ENCODE peak calls at places on chromosomes 6 and 20, in five cellular contexts. L, N, J, M and K are unnamed samples.

GRCh38 chr20:39775110-39775509 is 813.0 kb downstream of the DHX35 start:
- DNase-seq in L (peak), N (no peak), J (peak), M (peak), K (no peak)

GRCh38 chr6:161117329-161117707 is 125.7 kb downstream of the MAP3K4 start:
- DNase-seq in L (no peak), N (no peak), J (no peak), M (no peak), K (no peak)

GRCh38 chr6:15358579-15359327 is 112.9 kb downstream of the JARID2 start:
- DNase-seq in L (peak), N (no peak), J (no peak), M (no peak), K (no peak)

GRCh38 chr20:15362849-15363248 is 1025.4 kb upstream of the FLRT3 start:
- DNase-seq in L (no peak), N (no peak), J (no peak), M (no peak), K (no peak)

GRCh38 chr20:48928832-48929725 is 7.6 kb downstream of the ARFGEF2 start:
- DNase-seq in L (no peak), N (no peak), J (no peak), M (peak), K (no peak)

GRCh38 chr6:152720964-152721363 is 23.3 kb downstream of the MYCT1 start:
- DNase-seq in L (no peak), N (no peak), J (no peak), M (peak), K (no peak)

GRCh38 chr20:19423097-19423891 is 210.9 kb downstream of the SLC24A3 start:
- DNase-seq in L (no peak), N (no peak), J (no peak), M (no peak), K (no peak)

GRCh38 chr6:168132531-168133184 is 53.6 kb upstream of the FRMD1 start:
- DNase-seq in L (peak), N (no peak), J (peak), M (peak), K (no peak)

GRCh38 chr6:152301021-152301805 is 335.9 kb downstream of the SYNE1 start:
- DNase-seq in L (peak), N (no peak), J (no peak), M (peak), K (no peak)

GRCh38 chr6:32772656-32773055 is 9.3 kb upstream of the HLA-DQB2 start:
- DNase-seq in L (no peak), N (no peak), J (no peak), M (no peak), K (no peak)

GRCh38 chr6:30830438-30830837 is 53.9 kb upstream of the DDR1 start:
- DNase-seq in L (no peak), N (no peak), J (no peak), M (no peak), K (no peak)

GRCh38 chr6:37495199-37495913 is 4.3 kb downstream of the CCDC167 start:
- DNase-seq in L (no peak), N (peak), J (no peak), M (no peak), K (no peak)

GRCh38 chr6:146598785-146599405 is at the start of gene ADGB:
- DNase-seq in L (peak), N (no peak), J (peak), M (peak), K (no peak)

GRCh38 chr20:18984238-18985200 is 170.9 kb downstream of the SCP2D1 start:
- DNase-seq in L (no peak), N (peak), J (no peak), M (no peak), K (no peak)

GRCh38 chr6:169666441-169666840 is 35.4 kb downstream of the WDR27 start:
- DNase-seq in L (no peak), N (no peak), J (no peak), M (no peak), K (no peak)

GRCh38 chr20:57189713-57190112 is 76.7 kb downstream of the BMP7 start:
- DNase-seq in L (no peak), N (no peak), J (no peak), M (no peak), K (no peak)

GRCh38 chr20:32159766-32160221 is 47.7 kb downstream of the PLAGL2 start:
- DNase-seq in L (no peak), N (no peak), J (no peak), M (no peak), K (no peak)

GRCh38 chr20:32190608-32191415 is 16.7 kb downstream of the PLAGL2 start:
- DNase-seq in L (no peak), N (no peak), J (no peak), M (no peak), K (no peak)

GRCh38 chr6:56357616-56358373 is 110.4 kb upstream of the COL21A1 start:
- DNase-seq in L (peak), N (no peak), J (no peak), M (peak), K (no peak)

GRCh38 chr20:12053348-12053747 is 135.7 kb downstream of the BTBD3 start:
- DNase-seq in L (peak), N (no peak), J (no peak), M (peak), K (no peak)

DNA sequence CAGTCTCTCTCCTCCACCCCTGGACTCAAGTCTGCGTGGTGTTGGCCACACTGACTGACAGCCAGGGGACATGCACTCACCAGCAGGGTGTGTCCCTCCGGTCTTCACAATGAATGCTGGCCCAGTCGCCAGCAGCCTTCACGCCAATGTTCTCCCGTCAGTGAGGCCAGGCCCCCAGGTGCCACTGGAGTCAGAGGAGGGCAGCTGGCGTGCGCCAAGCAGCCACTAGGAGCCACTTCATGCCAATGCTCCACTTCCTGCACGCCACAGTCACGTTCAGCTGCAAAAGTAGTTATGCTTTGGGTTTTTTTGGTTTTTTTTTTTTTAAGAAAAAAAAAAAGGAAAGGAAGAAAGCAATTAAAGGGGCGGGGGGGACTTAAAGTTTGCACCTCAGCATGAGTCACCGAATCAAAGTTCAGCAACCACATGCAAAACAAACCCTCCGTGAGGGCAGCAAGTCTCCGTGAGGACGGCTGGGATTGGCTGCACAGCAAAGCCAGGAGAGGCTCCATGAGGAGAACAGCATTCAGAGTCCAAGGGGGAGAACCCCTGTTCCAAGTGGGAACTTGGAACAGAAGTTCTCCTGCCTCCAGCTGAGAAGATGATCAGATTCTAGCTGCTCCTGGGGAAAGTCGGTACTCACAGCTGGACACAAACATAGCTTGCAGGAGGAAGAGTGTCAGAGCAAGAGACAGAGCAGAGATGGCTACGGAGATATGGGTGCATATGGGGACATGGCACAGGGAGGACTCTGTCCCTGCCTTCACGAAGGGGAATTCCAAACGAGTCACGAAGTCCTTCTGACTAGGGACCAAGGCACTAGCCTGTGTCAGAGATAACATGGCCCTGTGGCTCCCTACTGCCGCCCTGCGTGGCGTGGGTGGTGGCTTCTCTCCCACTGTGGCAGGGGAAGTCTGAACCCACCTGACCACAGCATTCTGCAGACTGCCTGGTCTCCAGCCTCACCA is at the start of gene ZC3H12D:
- DNase-seq in L (peak), N (peak), J (peak), M (peak), K (peak)
- TF ChIP-seq CTCF in L (peak), N (peak), J (no peak), M (peak), K (no peak)

DNA sequence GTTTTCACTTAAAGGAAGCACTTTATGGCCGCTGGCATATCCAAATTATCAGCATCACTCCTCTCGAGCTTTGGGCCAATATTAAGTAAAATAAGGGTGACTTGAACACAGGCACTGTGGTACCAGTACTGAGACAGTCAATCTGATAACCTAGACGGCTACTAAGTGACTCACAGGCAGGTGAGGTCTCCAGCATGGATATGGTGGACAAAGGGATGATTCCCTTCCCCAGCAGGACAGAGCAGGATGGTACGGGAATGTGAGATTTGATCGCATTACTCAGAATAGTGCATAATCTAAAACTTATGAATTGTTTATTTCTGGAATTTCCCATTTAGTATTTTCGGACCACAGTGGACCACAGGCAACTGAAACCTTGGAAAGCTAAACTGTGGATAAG is 55.7 kb downstream of the TNFRSF21 start:
- DNase-seq in L (no peak), N (no peak), J (no peak), M (no peak), K (no peak)
- TF ChIP-seq CTCF in L (no peak), N (no peak), J (no peak), M (no peak), K (no peak)

DNA sequence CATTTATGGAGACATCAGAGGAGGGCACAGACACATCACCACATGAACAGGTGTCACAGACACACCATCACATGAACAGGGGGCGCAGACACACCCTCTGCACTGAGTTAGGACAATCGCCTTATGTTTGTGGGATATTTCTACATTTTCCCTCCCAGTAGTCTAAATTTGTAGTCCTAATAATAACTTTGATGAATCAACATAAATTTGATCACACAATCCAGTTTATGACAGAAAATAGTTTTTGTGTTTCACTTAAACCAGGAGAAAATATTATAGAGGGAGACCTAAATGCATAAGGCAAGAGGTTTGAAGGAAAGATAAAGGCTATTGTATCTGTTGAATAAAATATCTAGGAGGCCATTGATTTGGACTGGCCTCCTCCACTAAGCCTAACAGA is 195.7 kb downstream of the GPX5 start:
- DNase-seq in L (no peak), N (no peak), J (no peak), M (no peak), K (no peak)
- TF ChIP-seq CTCF in L (no peak), N (no peak), J (no peak), M (no peak), K (no peak)

DNA sequence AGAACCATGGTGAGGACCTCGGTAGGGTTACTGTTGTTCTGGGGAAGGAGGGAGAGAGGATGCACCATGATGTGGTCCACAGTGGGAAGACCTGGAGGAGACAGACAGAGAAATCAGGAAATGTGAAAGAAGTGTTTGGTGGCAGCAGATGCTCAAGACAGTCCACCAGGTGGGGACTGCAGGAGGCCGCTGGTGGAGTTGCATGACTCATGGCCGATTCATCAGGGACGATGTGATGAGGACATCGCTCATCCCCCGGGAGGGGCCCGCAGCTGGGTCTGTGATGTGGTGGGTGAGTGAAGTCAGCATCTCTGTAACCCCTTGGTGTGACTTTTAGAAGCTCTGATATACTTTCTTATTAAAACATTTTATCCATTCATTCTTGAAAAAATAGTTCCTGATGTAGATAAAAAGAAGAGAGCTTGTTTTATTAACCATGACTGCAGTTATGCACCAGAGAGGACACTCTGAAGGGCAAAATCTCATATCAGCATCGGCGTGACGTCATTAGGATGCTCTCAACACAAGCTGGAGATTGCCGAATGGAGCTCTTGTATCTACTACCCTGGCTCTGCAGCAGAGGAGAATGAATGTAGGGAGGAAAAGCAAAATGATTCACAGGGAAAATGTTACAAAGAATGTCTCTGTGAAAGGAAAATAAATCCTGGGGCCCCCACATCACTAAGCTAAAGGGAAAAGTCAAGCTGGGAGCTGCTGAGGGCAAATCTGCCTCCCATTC is 71.2 kb downstream of the RAMACL start:
- DNase-seq in L (peak), N (no peak), J (no peak), M (peak), K (peak)
- TF ChIP-seq CTCF in L (peak), N (no peak), J (no peak), M (peak), K (no peak)

DNA sequence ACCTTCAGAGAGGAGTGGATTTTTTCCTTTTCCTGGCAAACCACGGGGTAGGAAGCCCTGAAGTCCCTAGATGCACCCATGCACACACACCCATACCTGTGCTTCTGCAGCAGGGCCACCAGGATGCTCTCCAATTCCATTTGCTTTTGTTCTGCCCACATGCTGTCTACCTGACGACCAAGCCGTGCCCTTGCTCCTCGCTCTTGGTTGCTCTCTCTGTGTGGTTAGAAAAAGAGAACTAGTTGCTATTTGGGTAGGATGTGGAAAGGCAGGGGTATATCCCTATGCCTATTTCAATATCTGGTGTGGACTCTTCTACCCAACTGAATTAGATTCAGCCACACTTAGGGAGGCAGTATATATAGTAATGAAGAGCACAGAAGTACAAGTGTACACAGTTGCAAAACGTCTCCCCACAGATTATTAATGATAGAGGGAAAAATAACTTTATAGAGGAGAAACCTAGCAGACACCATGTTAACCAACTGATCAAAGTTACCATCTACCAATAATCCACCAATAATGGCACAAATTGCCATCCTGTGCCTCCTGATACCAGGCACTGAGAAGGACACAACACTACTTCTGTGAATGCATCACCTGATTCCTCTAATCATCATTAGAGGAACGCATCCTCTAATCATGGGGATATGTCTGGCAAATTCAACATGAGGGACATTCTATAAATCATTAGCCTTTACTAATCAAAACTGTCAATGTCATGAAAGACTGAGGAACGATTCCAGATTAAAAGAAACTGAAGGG is 7.3 kb downstream of the GHRH start:
- DNase-seq in L (no peak), N (no peak), J (no peak), M (no peak), K (no peak)
- TF ChIP-seq CTCF in L (no peak), N (no peak), J (no peak), M (no peak), K (no peak)

GRCh38 chr6:137864812-137865508 is 2.1 kb upstream of the TNFAIP3 start:
- DNase-seq in L (no peak), N (no peak), J (no peak), M (no peak), K (no peak)
- TF ChIP-seq CTCF in L (no peak), N (no peak), J (no peak), M (no peak), K (no peak)

GRCh38 chr6:3162565-3163247 is 5.4 kb upstream of the TUBB2A start:
- DNase-seq in L (peak), N (peak), J (peak), M (peak), K (peak)
- TF ChIP-seq CTCF in L (peak), N (no peak), J (no peak), M (peak), K (no peak)

GRCh38 chr6:13332349-13332706 is 4.0 kb upstream of the TBC1D7 start:
- DNase-seq in L (no peak), N (no peak), J (no peak), M (no peak), K (no peak)

GRCh38 chr6:13328875-13329183 is 492 bp upstream of the TBC1D7 start:
- DNase-seq in L (no peak), N (no peak), J (no peak), M (no peak), K (no peak)

GRCh38 chr6:13327691-13328075 is 654 bp downstream of the TBC1D7 start:
- DNase-seq in L (no peak), N (no peak), J (no peak), M (no peak), K (no peak)

GRCh38 chr6:13331516-13332348 is 3.4 kb upstream of the TBC1D7 start:
- DNase-seq in L (no peak), N (peak), J (no peak), M (peak), K (no peak)

DNA sequence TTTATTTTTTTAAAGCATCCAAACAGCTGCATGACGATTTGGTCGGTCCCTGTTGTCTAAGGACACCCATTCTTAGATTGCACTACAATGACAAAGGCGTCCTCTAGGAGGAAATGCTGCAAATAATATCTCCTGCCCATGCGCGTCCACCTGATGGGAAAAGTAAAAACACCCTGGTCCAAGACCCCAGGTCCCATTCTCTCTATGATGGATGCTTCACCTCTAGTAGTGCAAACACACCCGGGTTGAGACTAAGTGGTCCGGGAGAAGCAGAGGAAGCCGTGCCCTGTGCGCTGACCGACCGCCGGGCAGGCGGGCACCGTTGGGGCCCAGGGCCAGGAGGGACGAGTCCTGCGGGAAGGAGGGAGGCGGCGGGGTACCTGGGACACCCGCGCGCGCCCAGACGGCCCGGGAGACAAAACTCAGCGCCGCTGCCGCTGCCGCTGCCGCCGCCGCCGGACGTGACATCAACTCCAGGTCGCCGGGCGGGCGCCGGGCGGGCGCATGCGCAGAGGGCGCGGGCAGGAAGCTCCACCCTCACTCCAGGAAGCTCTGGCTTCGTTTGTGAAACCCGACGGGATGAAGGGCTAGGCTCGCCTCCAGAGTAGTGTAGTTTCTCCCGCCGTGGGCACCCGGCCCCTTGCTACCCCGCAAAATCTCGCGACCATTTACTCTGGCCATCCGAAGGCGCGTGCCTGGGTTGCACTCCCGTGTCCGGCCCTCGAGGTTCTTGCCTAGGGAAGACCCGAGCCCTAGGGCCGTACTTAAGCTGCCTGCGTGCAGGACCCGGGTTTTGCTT is at the start of gene TBC1D7:
- DNase-seq in L (peak), N (peak), J (peak), M (peak), K (peak)
- TF ChIP-seq CTCF in L (peak), N (no peak), J (no peak), M (peak), K (no peak)